ENCODE peak calls at places on chromosomes 13 and 19, in five cellular contexts. O is cardiac muscle cell; Y is omental fat pad; K is Daoy; D is activated T-helper 9 cell treated with anti-CD3 and anti-CD28 coated beads, Interleukin-2, amount 50 U/mL, for 16 hours. C is an unnamed sample.

GRCh38 chr19:1252221-1252817 is 3.9 kb downstream of the MIDN start:
- DNase-seq in K (peak), D (no peak), O (peak), Y (no peak), C (peak)

GRCh38 chr19:511101-511841 is 4.0 kb downstream of the TPGS1 start:
- DNase-seq in O (peak), D (peak), K (peak), Y (no peak), C (no peak)

GRCh38 chr19:33047422-33047821 is 17.3 kb downstream of the RHPN2 start:
- DNase-seq in K (peak), Y (no peak), D (no peak), O (peak), C (peak)

GRCh38 chr19:41369769-41370168 is 5.8 kb upstream of the B9D2 start:
- DNase-seq in O (no peak), D (no peak), Y (no peak), K (no peak), C (no peak)

GRCh38 chr19:5296457-5297271 is 43.9 kb downstream of the PTPRS start:
- DNase-seq in O (no peak), Y (no peak), K (no peak), D (no peak), C (no peak)

GRCh38 chr13:51233117-51233826 is 11.1 kb downstream of the FAM124A start:
- DNase-seq in K (no peak), D (no peak), Y (no peak), O (no peak), C (no peak)

GRCh38 chr19:57099199-57099661 is 20.6 kb upstream of the USP29 start:
- DNase-seq in O (peak), Y (peak), K (peak), D (peak), C (no peak)

GRCh38 chr13:96481482-96481881 is 391.6 kb downstream of the HS6ST3 start:
- DNase-seq in K (peak), Y (no peak), D (no peak), O (no peak), C (no peak)

GRCh38 chr19:38227272-38228004 is 3.4 kb upstream of the DPF1 start:
- DNase-seq in K (no peak), Y (no peak), O (no peak), D (no peak), C (no peak)

GRCh38 chr13:40394304-40394983 is 272.0 kb downstream of the FOXO1 start:
- DNase-seq in Y (no peak), D (no peak), K (no peak), O (no peak), C (no peak)

GRCh38 chr19:56156768-56157167 is 15.7 kb downstream of the ZNF444 start:
- DNase-seq in K (no peak), D (no peak), O (no peak), Y (no peak), C (no peak)

GRCh38 chr13:23558675-23559536 is 11.3 kb upstream of the TNFRSF19 start:
- DNase-seq in K (peak), Y (no peak), O (peak), D (peak), C (peak)

GRCh38 chr13:39599842-39600241 is 3.2 kb downstream of the LHFPL6 start:
- DNase-seq in K (no peak), D (no peak), O (peak), Y (no peak), C (no peak)

GRCh38 chr19:7010722-7011593 is 10.3 kb downstream of the MBD3L2B start:
- DNase-seq in K (no peak), O (no peak), D (no peak), Y (no peak), C (no peak)

GRCh38 chr13:20487927-20488326 is 37.7 kb downstream of the CRYL1 start:
- DNase-seq in D (no peak), O (no peak), Y (no peak), K (no peak), C (no peak)

GRCh38 chr19:7871530-7872305 is 2.5 kb downstream of the PRR36 start:
- DNase-seq in O (peak), Y (peak), K (peak), D (peak), C (peak)

GRCh38 chr13:110123041-110123809 is 183.7 kb downstream of the COL4A1 start:
- DNase-seq in O (no peak), K (no peak), D (no peak), Y (no peak), C (no peak)

GRCh38 chr19:55866521-55866920 is 30.2 kb downstream of the NLRP4 start:
- DNase-seq in D (no peak), Y (no peak), O (no peak), K (no peak), C (no peak)

GRCh38 chr13:30856004-30856790 is 49.9 kb upstream of the MEDAG start:
- DNase-seq in K (no peak), O (no peak), Y (no peak), D (no peak), C (no peak)

GRCh38 chr19:2969104-2969504 is 8.3 kb upstream of the TLE6 start:
- DNase-seq in Y (no peak), D (no peak), O (peak), K (peak), C (no peak)

GRCh38 chr19:3907626-3908265 is 25.1 kb upstream of the NMRK2 start:
- DNase-seq in K (no peak), Y (no peak), D (no peak), O (no peak), C (no peak)

GRCh38 chr19:801030-801860 is 4.0 kb downstream of the PTBP1 start:
- DNase-seq in O (peak), D (no peak), K (peak), Y (no peak), C (no peak)

GRCh38 chr19:20999731-21000352 is 20.6 kb upstream of the ZNF430 start:
- DNase-seq in K (peak), Y (peak), D (peak), O (peak), C (peak)

GRCh38 chr19:45729774-45730388 is 815 bp downstream of the FBXO46 start:
- DNase-seq in D (no peak), O (no peak), Y (no peak), K (peak), C (no peak)

GRCh38 chr13:93727301-93728141 is 500.9 kb downstream of the GPC6 start:
- DNase-seq in K (peak), D (no peak), Y (no peak), O (no peak), C (no peak)

GRCh38 chr13:89363144-89363543 is 1692.0 kb downstream of the SLITRK5 start:
- DNase-seq in Y (no peak), D (no peak), K (no peak), O (no peak), C (no peak)

GRCh38 chr13:43316997-43317396 is 293.6 kb downstream of the DNAJC15 start:
- DNase-seq in O (peak), Y (no peak), D (no peak), K (peak), C (no peak)

GRCh38 chr13:30880756-30881155 is 25.3 kb upstream of the MEDAG start:
- DNase-seq in Y (no peak), D (no peak), O (peak), K (peak), C (no peak)

GRCh38 chr19:58059003-58059671 is at the start of gene ZNF135:
- DNase-seq in K (peak), O (peak), Y (peak), D (no peak), C (peak)

GRCh38 chr19:12194827-12195500 is 32.1 kb downstream of the ZNF136 start:
- DNase-seq in O (peak), Y (peak), D (peak), K (peak), C (no peak)

C was measured in Caki2.